ENCODE peak calls at places on chromosomes 6 and 20, in seven cellular contexts. M is transverse colon; F is NCI-H187 treated with DMSO at 0.1 percent for 48 hours; K is effector memory CD4-positive, alpha-beta T cell; C is HTR-8/SVneo; V is mesendoderm; X is renal cortical epithelial cell. O is an unnamed sample.

GRCh38 chr6:5764401-5764955 is 242.2 kb downstream of the NRN1 start:
- DNase-seq in M (no peak), V (no peak), F (no peak), C (no peak), X (peak; percentile 12), K (no peak), O (no peak)

GRCh38 chr6:74720923-74721322 is 484.9 kb downstream of the COL12A1 start:
- DNase-seq in F (no peak), V (no peak), K (no peak), C (no peak), M (no peak), X (no peak), O (no peak)

GRCh38 chr20:63740070-63740500 is 509 bp downstream of the SLC2A4RG start:
- DNase-seq in X (no peak), M (peak; percentile 52), V (peak; percentile 44), K (peak; percentile 64), F (no peak), C (peak; percentile 78), O (peak; percentile 73)

GRCh38 chr20:58810879-58811250 is 39.8 kb downstream of the GNAS-AS1 start:
- DNase-seq in V (no peak), X (no peak), K (no peak), C (no peak), M (no peak), F (no peak), O (no peak)

GRCh38 chr6:145783796-145784195 is 30.8 kb downstream of the FBXO30 start:
- DNase-seq in V (no peak), M (no peak), F (no peak), C (no peak), K (no peak), X (no peak), O (no peak)

GRCh38 chr20:62760536-62761057 is 35.7 kb upstream of the MRGBP start:
- DNase-seq in K (no peak), X (no peak), F (no peak), V (no peak), M (no peak), C (no peak), O (no peak)

GRCh38 chr6:131995924-131996323 is 44.8 kb upstream of the CCN2 start:
- DNase-seq in F (no peak), V (no peak), M (no peak), X (peak; percentile 79), K (no peak), C (peak; percentile 71), O (no peak)

GRCh38 chr6:112640895-112641294 is 293.8 kb downstream of the RFPL4B start:
- DNase-seq in F (no peak), K (no peak), M (no peak), C (peak; percentile 63), V (no peak), X (peak; percentile 91), O (no peak)

O was measured in NCI-H69.